ENCODE peak calls at places on chromosomes 11 and 22, in eight cellular contexts. K, E, J, W, N, C, R and A are unnamed samples.

GRCh38 chr11:47204633-47204989 is 10.2 kb upstream of the DDB2 start:
- DNase-seq in K (no peak), E (no peak), J (no peak), W (no peak), N (no peak), C (no peak), R (peak), A (no peak)

GRCh38 chr22:20602589-20603164 is 95.3 kb downstream of the MED15 start:
- DNase-seq in K (no peak), E (no peak), J (no peak), W (no peak), N (no peak), C (no peak), R (no peak), A (no peak)

GRCh38 chr11:68840661-68841653 is 759 bp downstream of the CPT1A start:
- DNase-seq in K (no peak), E (peak), J (no peak), W (peak), N (no peak), C (no peak), R (no peak), A (no peak)

GRCh38 chr11:65645710-65646109 is 7.8 kb downstream of the SIPA1 start:
- DNase-seq in K (no peak), E (no peak), J (no peak), W (no peak), N (no peak), C (no peak), R (peak), A (no peak)

GRCh38 chr22:20974336-20974955 is 7.4 kb downstream of the AIFM3 start:
- DNase-seq in K (no peak), E (no peak), J (no peak), W (no peak), N (no peak), C (no peak), R (no peak), A (no peak)

GRCh38 chr11:65870706-65871681 is 1.6 kb downstream of the EFEMP2 start:
- DNase-seq in K (no peak), E (no peak), J (no peak), W (no peak), N (no peak), C (no peak), R (no peak), A (no peak)

GRCh38 chr11:48087974-48088681 is 107.8 kb downstream of the PTPRJ start:
- DNase-seq in K (no peak), E (no peak), J (no peak), W (no peak), N (no peak), C (no peak), R (no peak), A (no peak)

GRCh38 chr11:83092488-83093384 is 21.0 kb upstream of the RAB30 start:
- DNase-seq in K (no peak), E (no peak), J (no peak), W (no peak), N (no peak), C (no peak), R (peak), A (no peak)

GRCh38 chr22:46072030-46072881 is 78.1 kb upstream of the PPARA start:
- DNase-seq in K (no peak), E (peak), J (no peak), W (peak), N (no peak), C (no peak), R (no peak), A (no peak)

GRCh38 chr11:128458316-128458715 is 129.0 kb downstream of the ETS1 start:
- DNase-seq in K (no peak), E (no peak), J (no peak), W (no peak), N (no peak), C (no peak), R (peak), A (no peak)

GRCh38 chr11:57340228-57340627 is 2.1 kb downstream of the P2RX3 start:
- DNase-seq in K (no peak), E (no peak), J (no peak), W (no peak), N (no peak), C (peak), R (no peak), A (no peak)